ENCODE peak calls at places on chromosomes 12 and 14, in nine cellular contexts. J is lower leg skin, F is OCI-LY7, S is transverse colon, V is ovary, H is SK-N-SH, E is thoracic aorta, G is BJ, C is epithelial cell of proximal tubule. I is an unnamed sample.

GRCh38 chr14:65838565-65838964 is 426.0 kb downstream of the FUT8 start:
- DNase-seq in H (no peak), J (no peak), V (no peak), F (no peak), G (no peak), C (no peak), E (no peak), S (no peak), I (no peak)

GRCh38 chr12:46604684-46605083 is 221.1 kb downstream of the SLC38A4 start:
- DNase-seq in H (no peak), E (no peak), V (no peak), G (no peak), F (no peak), S (no peak), C (no peak), J (no peak), I (no peak)

GRCh38 chr12:119153477-119154434 is 25.0 kb upstream of the HSPB8 start:
- DNase-seq in F (no peak), C (no peak), E (no peak), S (peak; percentile 25), G (no peak), V (peak; percentile 60), H (no peak), J (no peak), I (no peak)

GRCh38 chr12:76080729-76081415 is 3.6 kb downstream of the NAP1L1 start:
- DNase-seq in G (no peak), H (peak; percentile 34), V (no peak), S (no peak), F (peak; percentile 51), C (no peak), E (no peak), J (no peak), I (no peak)

GRCh38 chr12:79426121-79426520 is 264.6 kb downstream of the PAWR start:
- DNase-seq in J (no peak), G (no peak), E (no peak), S (no peak), H (no peak), V (no peak), F (no peak), C (no peak), I (no peak)

GRCh38 chr12:32051511-32052299 is 54.9 kb upstream of the BICD1 start:
- DNase-seq in S (no peak), C (peak; percentile 99), J (peak; percentile 34), V (peak; percentile 43), G (peak; percentile 87), F (no peak), H (no peak), E (no peak), I (no peak)

GRCh38 chr12:130161261-130162231 is 718 bp upstream of the FZD10 start:
- DNase-seq in F (no peak), H (peak; percentile 58), G (no peak), E (no peak), S (peak; percentile 23), C (no peak), V (peak; percentile 32), J (peak; percentile 89), I (peak; percentile 38)

GRCh38 chr12:34347367-34347766 is 325.1 kb downstream of the ALG10 start:
- DNase-seq in S (no peak), V (no peak), J (no peak), G (no peak), C (no peak), F (no peak), E (no peak), H (peak; percentile 60), I (no peak)

GRCh38 chr14:100622234-100622633 is 35.0 kb upstream of the BEGAIN start:
- DNase-seq in E (no peak), F (no peak), S (peak; percentile 28), H (peak; percentile 10), J (no peak), C (no peak), V (peak; percentile 12), G (no peak), I (no peak)

GRCh38 chr14:20194101-20194500 is 3.4 kb downstream of the OR11G2 start:
- DNase-seq in J (no peak), V (no peak), F (no peak), G (no peak), C (no peak), H (no peak), S (no peak), E (no peak), I (no peak)

GRCh38 chr12:128069359-128069997 is 197.5 kb upstream of the TMEM132C start:
- DNase-seq in C (no peak), S (peak; percentile 63), V (no peak), F (peak; percentile 60), E (no peak), G (peak; percentile 21), H (peak; percentile 46), J (peak; percentile 70), I (peak; percentile 36)

GRCh38 chr12:124827588-124828184 is 36.0 kb downstream of the SCARB1 start:
- DNase-seq in F (no peak), J (no peak), V (no peak), E (no peak), G (no peak), C (no peak), S (peak; percentile 60), H (no peak), I (peak; percentile 70)

GRCh38 chr12:108346727-108347710 is 7.9 kb upstream of the CMKLR1 start:
- DNase-seq in H (no peak), C (no peak), F (no peak), V (no peak), S (no peak), E (no peak), J (no peak), G (no peak), I (no peak)

GRCh38 chr12:56751712-56752598 is at the start of gene PRIM1:
- DNase-seq in F (peak; percentile 94), H (peak; percentile 96), J (peak; percentile 95), E (peak; percentile 24), S (peak; percentile 87), C (no peak), G (no peak), V (peak; percentile 80), I (peak; percentile 90)

GRCh38 chr14:74478996-74479635 is 14.0 kb downstream of the NPC2 start:
- DNase-seq in V (no peak), S (no peak), F (peak; percentile 11), H (peak; percentile 67), E (no peak), G (no peak), J (peak; percentile 8), C (no peak), I (no peak)
- TF ChIP-seq CTCF in V (no peak), S (peak; percentile 42), F (peak; percentile 66), H (peak; percentile 83), E (peak; percentile 67), G (peak; percentile 80), J (no peak), C (peak; percentile 96), I (no peak)

GRCh38 chr14:36207500-36207899 is 31.0 kb upstream of the PTCSC3 start:
- DNase-seq in E (no peak), F (no peak), G (no peak), H (peak; percentile 14), C (no peak), S (no peak), V (no peak), J (no peak), I (no peak)
- TF ChIP-seq CTCF in E (no peak), F (peak; percentile 54), G (peak; percentile 18), H (peak; percentile 53), C (peak; percentile 59), S (peak; percentile 47), V (no peak), J (no peak), I (no peak)

GRCh38 chr12:90999946-91000345 is 4.8 kb downstream of the EPYC start:
- DNase-seq in G (no peak), H (no peak), J (no peak), S (no peak), V (no peak), F (no peak), E (no peak), C (no peak), I (no peak)
- TF ChIP-seq CTCF in G (no peak), H (no peak), J (no peak), S (no peak), V (no peak), F (no peak), E (no peak), C (no peak), I (no peak)

GRCh38 chr14:90509403-90509802 is 112.6 kb downstream of the CALM1 start:
- DNase-seq in C (no peak), J (no peak), E (no peak), G (no peak), F (no peak), S (no peak), H (no peak), V (no peak), I (no peak)
- TF ChIP-seq CTCF in C (no peak), J (no peak), E (no peak), G (no peak), F (no peak), S (no peak), H (peak; percentile 26), V (no peak), I (no peak)

GRCh38 chr14:90599748-90600507 is 203.1 kb downstream of the CALM1 start:
- DNase-seq in F (no peak), J (no peak), V (no peak), S (no peak), E (no peak), H (no peak), C (no peak), G (no peak), I (no peak)
- TF ChIP-seq CTCF in F (no peak), J (no peak), V (no peak), S (no peak), E (peak; percentile 19), H (peak; percentile 27), C (peak; percentile 46), G (no peak), I (no peak)